ENCODE peak calls at places on chromosomes 7 and 10, in four cellular contexts. V is Daoy; Q is NCI-H82; H is stimulated activated CD4-positive, alpha-beta T cell treated with anti-CD3 and anti-CD28 coated beads, Interleukin-15, amount 100 ng/mL, for 24 hours. C is an unnamed sample.

GRCh38 chr7:78023191-78023590 is 224.6 kb downstream of the PHTF2 start:
- DNase-seq in V (no peak), Q (no peak), H (no peak), C (no peak)

GRCh38 chr10:89553064-89553734 is 17.8 kb upstream of the SLC16A12 start:
- DNase-seq in V (peak), Q (no peak), H (no peak), C (peak)

GRCh38 chr7:130013241-130013640 is 37.9 kb downstream of the ZC3HC1 start:
- DNase-seq in V (no peak), Q (no peak), H (no peak), C (no peak)

GRCh38 chr7:114973147-114973546 is 51.3 kb downstream of the MDFIC start:
- DNase-seq in V (no peak), Q (no peak), H (no peak), C (peak)

GRCh38 chr7:298739-299138 is 8.8 kb downstream of the FOXL3 start:
- DNase-seq in V (no peak), Q (no peak), H (no peak), C (no peak)

GRCh38 chr10:52488606-52489485 is 174.8 kb downstream of the DKK1 start:
- DNase-seq in V (peak), Q (peak), H (no peak), C (peak)

GRCh38 chr10:71534552-71535158 is 137.9 kb downstream of the CDH23 start:
- DNase-seq in V (no peak), Q (no peak), H (no peak), C (no peak)

GRCh38 chr10:103316087-103316486 is 34.9 kb downstream of the PCGF6 start:
- DNase-seq in V (no peak), Q (no peak), H (no peak), C (no peak)

GRCh38 chr7:96781919-96782318 is 72.3 kb upstream of the SEM1 start:
- DNase-seq in V (no peak), Q (no peak), H (no peak), C (no peak)

GRCh38 chr10:22437620-22438588 is 92.6 kb downstream of the SPAG6 start:
- DNase-seq in V (peak), Q (no peak), H (no peak), C (no peak)

GRCh38 chr10:58672855-58673254 is 160.2 kb downstream of the BICC1 start:
- DNase-seq in V (no peak), Q (no peak), H (no peak), C (no peak)

GRCh38 chr10:994836-995558 is 6.8 kb downstream of the GTPBP4 start:
- DNase-seq in V (no peak), Q (no peak), H (no peak), C (no peak)

GRCh38 chr10:5321273-5321672 is 43.5 kb upstream of the UCN3 start:
- DNase-seq in V (no peak), Q (no peak), H (no peak), C (no peak)

GRCh38 chr10:17510242-17510908 is 56.0 kb upstream of the ST8SIA6 start:
- DNase-seq in V (no peak), Q (no peak), H (no peak), C (no peak)

GRCh38 chr7:30931927-30932540 is 20.4 kb downstream of the AQP1 start:
- DNase-seq in V (no peak), Q (no peak), H (no peak), C (no peak)

GRCh38 chr7:100081535-100082102 is at the start of gene ZNF3:
- DNase-seq in V (peak), Q (peak), H (peak), C (peak)

GRCh38 chr7:108452707-108453106 is 3.5 kb downstream of the NRCAM start:
- DNase-seq in V (peak), Q (peak), H (peak), C (no peak)

GRCh38 chr7:83739527-83739926 is 90.6 kb upstream of the SEMA3E start:
- DNase-seq in V (no peak), Q (peak), H (no peak), C (no peak)

C was measured in GM04504.